ENCODE peak calls at places on chromosomes 13 and 19, in four cellular contexts. O, K, I and P are unnamed samples. For H3K27me3 and H3K4me1, the result is how much of the 10 kb centered on the place peaks cover.

GRCh38 chr13:59665736-59666135 is 498.0 kb downstream of the DIAPH3 start:
- DNase-seq in O (no peak), K (no peak), I (no peak), P (no peak)

GRCh38 chr19:8240274-8241229 is 31.4 kb downstream of the CERS4 start:
- DNase-seq in O (peak), K (peak), I (peak), P (peak)

GRCh38 chr19:11422163-11423068 is 3.3 kb upstream of the RGL3 start:
- DNase-seq in O (peak), K (peak), I (peak), P (peak)

GRCh38 chr19:5309438-5310204 is 31.0 kb downstream of the PTPRS start:
- DNase-seq in O (no peak), K (peak), I (no peak), P (no peak)

GRCh38 chr13:112871742-112872141 is 97.3 kb upstream of the MCF2L start:
- DNase-seq in O (no peak), K (no peak), I (no peak), P (no peak)

GRCh38 chr13:34435338-34435737 is 506.7 kb upstream of the NBEA start:
- DNase-seq in O (no peak), K (no peak), I (no peak), P (no peak)

GRCh38 chr19:7879102-7879770 is 5.0 kb upstream of the PRR36 start:
- DNase-seq in O (no peak), K (no peak), I (no peak), P (no peak)

GRCh38 chr13:49412749-49413148 is 31.1 kb downstream of the CAB39L start:
- DNase-seq in O (no peak), K (peak), I (no peak), P (no peak)

GRCh38 chr13:78040431-78040830 is 121.8 kb upstream of the EDNRB start:
- DNase-seq in O (no peak), K (no peak), I (no peak), P (no peak)

GRCh38 chr13:30618938-30619289 is 1.2 kb downstream of the USPL1 start:
- DNase-seq in O (no peak), K (no peak), I (no peak), P (no peak)

GRCh38 chr13:24982333-24982999 is 113.5 kb upstream of the PABPC3 start:
- DNase-seq in O (peak), K (no peak), I (no peak), P (no peak)

GRCh38 chr19:18100710-18101109 is 3.1 kb downstream of the MAST3 start:
- DNase-seq in O (no peak), K (peak), I (no peak), P (no peak)

GRCh38 chr13:110640591-110641029 is 25.3 kb downstream of the NAXD start:
- DNase-seq in O (peak), K (no peak), I (peak), P (no peak)

GRCh38 chr19:52535831-52536800 is 8.6 kb downstream of the ZNF808 start:
- DNase-seq in O (peak), K (peak), I (peak), P (peak)

GRCh38 chr13:77310161-77310560 is 16.7 kb downstream of the MYCBP2 start:
- DNase-seq in O (no peak), K (no peak), I (no peak), P (no peak)

GRCh38 chr19:39971380-39971841 is 446 bp downstream of the PSMC4 start:
- DNase-seq in O (peak), K (peak), I (no peak), P (no peak)

DNA sequence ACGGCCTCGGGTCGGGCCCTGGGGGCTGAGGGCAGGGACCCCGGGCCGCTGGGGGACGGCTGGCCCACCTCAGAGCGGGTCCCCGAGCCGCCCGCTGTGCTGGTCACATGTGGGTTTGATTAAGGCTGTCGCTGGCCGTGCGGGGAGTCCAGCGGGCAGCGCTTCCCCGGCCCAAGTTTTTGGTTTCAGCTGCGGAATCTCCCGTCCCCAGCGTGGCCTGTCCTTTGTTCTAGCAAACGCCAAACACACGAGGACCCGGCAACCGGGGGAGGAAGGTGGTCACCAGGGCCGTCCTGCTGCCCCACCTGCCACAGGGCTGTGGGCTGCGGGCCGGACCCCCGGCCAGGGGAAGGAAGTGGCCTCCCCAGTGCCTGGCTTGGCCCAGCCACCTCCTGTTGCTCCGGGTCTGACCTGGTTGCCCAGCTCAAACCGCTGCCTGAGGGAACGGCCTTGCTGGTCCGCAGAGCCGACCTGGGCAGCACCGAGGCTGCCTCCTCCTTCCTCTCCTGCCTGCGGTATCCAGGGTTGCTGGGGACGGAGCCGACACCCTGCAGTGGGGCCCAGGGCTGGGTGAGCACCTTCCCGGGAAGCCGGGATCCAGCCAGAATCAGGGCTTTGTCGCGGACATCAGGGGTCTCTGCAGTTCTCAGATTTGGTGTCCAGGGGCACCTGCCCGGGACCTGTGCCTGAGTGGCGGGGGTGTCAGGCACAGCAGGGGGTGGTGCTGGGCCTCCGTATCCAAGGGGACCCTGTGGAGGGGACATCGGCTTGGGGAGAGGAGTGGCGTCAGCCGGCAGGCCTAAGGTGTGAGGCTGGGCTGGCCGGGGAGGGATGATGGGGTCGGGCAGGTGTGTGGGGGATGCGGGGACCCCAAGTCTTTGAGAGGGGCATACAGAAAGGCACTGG is 2.2 kb downstream of the EFNA2 start:
- DNase-seq in O (no peak), K (no peak), I (no peak), P (no peak)
- H3K27me3 ChIP-seq in O (half or more), K (under half), I (half or more), P (under half)

GRCh38 chr19:41551212-41551610 is 24.8 kb upstream of the CEACAM21 start:
- DNase-seq in O (no peak), K (no peak), I (no peak), P (no peak)

GRCh38 chr19:41547569-41547968 is 28.4 kb upstream of the CEACAM21 start:
- DNase-seq in O (no peak), K (no peak), I (no peak), P (no peak)

GRCh38 chr19:41548047-41548446 is 27.9 kb upstream of the CEACAM21 start:
- DNase-seq in O (no peak), K (no peak), I (no peak), P (no peak)

GRCh38 chr19:41551711-41552110 is 24.3 kb upstream of the CEACAM21 start:
- DNase-seq in O (no peak), K (no peak), I (no peak), P (no peak)

GRCh38 chr19:41548954-41549688 is 26.8 kb upstream of the CEACAM21 start:
- DNase-seq in O (no peak), K (peak), I (no peak), P (no peak)
- H3K4me1 ChIP-seq in O (under half), K (under half), I (under half), P (under half)

GRCh38 chr13:45678282-45678681 is 23.8 kb upstream of the CBY2 start:
- DNase-seq in O (no peak), K (peak), I (no peak), P (no peak)

GRCh38 chr13:45682494-45683008 is 19.6 kb upstream of the CBY2 start:
- DNase-seq in O (no peak), K (no peak), I (no peak), P (no peak)

GRCh38 chr13:45683701-45684100 is 18.4 kb upstream of the CBY2 start:
- DNase-seq in O (no peak), K (peak), I (no peak), P (no peak)

GRCh38 chr13:45681101-45681500 is 21.0 kb upstream of the CBY2 start:
- DNase-seq in O (no peak), K (no peak), I (no peak), P (no peak)
- H3K27me3 ChIP-seq in O (under half), K (under half), I (under half), P (under half)

GRCh38 chr19:41297628-41298326 is 12.2 kb upstream of the CCDC97 start:
- DNase-seq in O (no peak), K (no peak), I (no peak), P (no peak)
- H3K4me1 ChIP-seq in O (half or more), K (under half), I (under half), P (under half)

GRCh38 chr13:21823416-21823815 is 152.5 kb downstream of the FGF9 start:
- DNase-seq in O (no peak), K (no peak), I (no peak), P (no peak)

GRCh38 chr13:21823949-21824348 is 153.1 kb downstream of the FGF9 start:
- DNase-seq in O (no peak), K (no peak), I (no peak), P (no peak)

GRCh38 chr13:21825186-21825585 is 154.3 kb downstream of the FGF9 start:
- DNase-seq in O (no peak), K (no peak), I (no peak), P (no peak)

GRCh38 chr13:21825801-21826200 is 154.9 kb downstream of the FGF9 start:
- DNase-seq in O (no peak), K (no peak), I (no peak), P (no peak)

GRCh38 chr13:21822029-21822428 is 151.2 kb downstream of the FGF9 start:
- DNase-seq in O (no peak), K (no peak), I (no peak), P (no peak)
- H3K27me3 ChIP-seq in O (under half), K (under half), I (under half), P (under half)

GRCh38 chr19:12884926-12885748 is 1.9 kb downstream of the KLF1 start:
- DNase-seq in O (peak), K (peak), I (peak), P (peak)

GRCh38 chr19:12882589-12882988 is 1.3 kb upstream of the DNASE2 start:
- DNase-seq in O (no peak), K (no peak), I (no peak), P (no peak)

GRCh38 chr19:12884627-12884925 is 2.4 kb downstream of the KLF1 start:
- DNase-seq in O (no peak), K (no peak), I (no peak), P (no peak)

GRCh38 chr19:12885749-12886706 is 973 bp downstream of the KLF1 start:
- DNase-seq in O (no peak), K (peak), I (no peak), P (no peak)

DNA sequence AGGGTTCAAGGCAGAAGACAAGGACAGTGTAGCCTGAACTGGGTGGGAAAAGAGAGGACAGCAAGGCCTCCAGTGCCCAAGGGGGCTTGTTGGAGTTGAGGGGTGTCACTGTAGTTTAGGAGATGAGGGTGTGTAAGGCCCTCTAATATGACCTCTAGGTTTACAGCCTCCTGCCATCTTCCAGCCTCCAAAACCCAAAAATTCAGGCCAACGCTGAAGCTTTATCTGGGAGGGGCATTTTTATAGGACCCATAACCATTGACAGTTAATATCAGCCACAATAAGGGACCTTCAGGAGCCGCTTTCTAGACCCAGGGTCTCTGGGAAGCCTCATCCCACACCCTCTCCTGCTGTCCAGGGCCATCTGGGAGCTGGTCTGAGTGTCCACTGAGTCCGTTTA is 2.8 kb downstream of the KLF1 start:
- DNase-seq in O (no peak), K (no peak), I (no peak), P (no peak)
- H3K4me1 ChIP-seq in O (under half), K (under half), I (under half), P (under half)